ENCODE peak calls at places on chromosomes 11 and 22, in four cellular contexts. N, O, U and R are unnamed samples.

GRCh38 chr22:28229566-28230483 is 310.8 kb upstream of the PITPNB start:
- DNase-seq in U (no peak), N (no peak), O (no peak), R (no peak)

GRCh38 chr11:57182896-57183295 is 1.1 kb downstream of the LRRC55 start:
- DNase-seq in U (no peak), N (no peak), O (no peak), R (no peak)

GRCh38 chr11:32358729-32359128 is 76.6 kb downstream of the WT1 start:
- DNase-seq in U (no peak), N (no peak), O (no peak), R (no peak)

GRCh38 chr11:15967166-15967565 is 389.2 kb downstream of the SOX6 start:
- DNase-seq in N (no peak), U (no peak), O (no peak), R (no peak)

GRCh38 chr11:2177081-2177480 is 5.5 kb upstream of the TH start:
- DNase-seq in O (no peak), U (no peak), N (no peak), R (no peak)

GRCh38 chr11:116851631-116852030 is 14.2 kb upstream of the APOA1 start:
- DNase-seq in N (no peak), O (no peak), U (no peak), R (no peak)

GRCh38 chr11:38612701-38613100 is 2014.7 kb upstream of the RAG2 start:
- DNase-seq in U (no peak), O (no peak), N (no peak), R (no peak)

GRCh38 chr11:17533341-17533740 is 10.9 kb downstream of the USH1C start:
- DNase-seq in N (no peak), U (no peak), O (no peak), R (no peak)

GRCh38 chr11:126355926-126356897 is 726 bp downstream of the ST3GAL4 start:
- DNase-seq in O (no peak), U (peak; percentile 21), N (peak; percentile 71), R (no peak)

GRCh38 chr22:23228503-23228902 is 48.2 kb downstream of the BCR start:
- DNase-seq in N (no peak), O (no peak), U (no peak), R (no peak)

GRCh38 chr22:23232094-23232905 is 52.0 kb downstream of the BCR start:
- DNase-seq in N (no peak), U (no peak), O (no peak), R (no peak)

GRCh38 chr22:23231471-23232093 is 51.3 kb downstream of the BCR start:
- DNase-seq in N (no peak), U (no peak), O (no peak), R (no peak)

GRCh38 chr22:23229646-23230045 is 49.3 kb downstream of the BCR start:
- DNase-seq in O (no peak), U (no peak), N (no peak), R (no peak)

GRCh38 chr22:23230348-23231068 is 50.2 kb downstream of the BCR start:
- DNase-seq in N (peak; percentile 66), U (no peak), O (no peak), R (peak; percentile 64)
- TF ChIP-seq SUZ12 in N (no peak), U (no peak), O (no peak), R (no peak)

GRCh38 chr11:78341841-78342240 is 75.8 kb downstream of the GAB2 start:
- DNase-seq in U (no peak), O (no peak), N (no peak), R (no peak)

GRCh38 chr11:78343303-78343702 is 74.3 kb downstream of the GAB2 start:
- DNase-seq in N (no peak), O (no peak), U (no peak), R (no peak)

GRCh38 chr11:78344114-78344513 is 73.5 kb downstream of the GAB2 start:
- DNase-seq in N (no peak), U (no peak), O (no peak), R (no peak)

GRCh38 chr11:78346799-78347198 is 70.8 kb downstream of the GAB2 start:
- DNase-seq in U (no peak), N (no peak), O (no peak), R (no peak)

GRCh38 chr11:78344676-78345075 is 72.9 kb downstream of the GAB2 start:
- DNase-seq in U (no peak), N (no peak), O (no peak), R (no peak)
- TF ChIP-seq ZNF274 in U (no peak), N (no peak), O (no peak), R (no peak)

GRCh38 chr22:40421941-40422340 is 51.5 kb downstream of the SGSM3 start:
- DNase-seq in U (no peak), N (no peak), O (no peak), R (no peak)
- H3K36me3 ChIP-seq in U (peaks cover 87% of the 10 kb centered on the region), N (peaks cover 7% of the 10 kb centered on the region), O (peaks cover 45% of the 10 kb centered on the region), R (peaks cover 95% of the 10 kb centered on the region)

DNA sequence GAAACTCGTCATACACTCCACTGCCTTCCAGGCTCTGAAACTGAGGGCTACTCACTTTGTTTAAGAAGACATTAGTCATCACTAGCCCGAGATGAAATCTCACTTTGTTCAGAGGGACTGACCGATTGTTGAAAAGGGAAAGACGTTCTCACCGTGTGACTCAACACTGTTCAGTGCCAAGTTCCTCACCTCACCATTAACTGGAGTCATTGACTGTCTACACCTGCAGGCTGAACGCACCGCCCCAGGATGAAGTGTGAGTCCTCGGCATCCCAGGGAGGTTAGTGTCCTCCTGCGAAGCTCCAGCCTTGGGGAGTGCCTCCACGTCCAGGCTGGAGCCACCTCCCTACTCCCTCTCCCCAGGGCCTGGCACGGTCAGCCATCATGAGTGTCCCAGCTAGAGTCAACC is 30.4 kb downstream of the FADD start:
- DNase-seq in O (no peak), N (no peak), U (peak; percentile 58), R (no peak)
- TF ChIP-seq SUZ12 in O (no peak), N (no peak), U (no peak), R (no peak)

GRCh38 chr11:120324932-120325810 is at the start of gene TLCD5:
- DNase-seq in U (peak; percentile 53), N (peak; percentile 91), O (no peak), R (peak; percentile 86)
- TF ChIP-seq ZNF274 in U (no peak), N (no peak), O (no peak), R (no peak)

GRCh38 chr11:75280227-75280671 is 39.7 kb downstream of the TPBGL start:
- DNase-seq in O (peak; percentile 16), U (peak; percentile 54), N (peak; percentile 92), R (peak; percentile 79)
- H3K36me3 ChIP-seq in O (no peaks in the 10 kb centered on the region), U (peaks cover 69% of the 10 kb centered on the region), N (no peaks in the 10 kb centered on the region), R (peaks cover 80% of the 10 kb centered on the region)

DNA sequence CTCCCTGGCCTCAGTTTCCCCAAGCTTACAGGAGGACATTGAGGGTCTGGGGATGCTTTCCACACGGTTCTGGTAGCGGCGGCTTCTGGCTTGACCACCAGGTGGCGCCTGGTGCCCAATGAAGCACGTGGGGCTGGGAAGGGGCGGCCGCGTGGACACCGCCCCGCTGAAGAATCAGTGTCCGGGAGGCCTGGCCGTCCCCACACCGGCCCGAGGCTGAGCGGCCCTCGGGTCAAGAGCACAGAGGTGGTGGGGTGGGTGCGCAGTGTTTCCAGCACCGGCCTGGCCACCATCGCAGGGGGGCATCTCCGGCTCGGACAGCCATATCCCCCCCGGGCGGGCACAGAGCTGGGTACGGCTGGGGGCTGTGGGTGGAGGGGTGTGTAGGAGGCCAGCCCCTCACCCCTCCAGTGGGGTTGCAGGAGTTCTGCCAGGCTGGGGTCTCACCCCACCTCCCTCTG is 27.8 kb upstream of the PPARA start:
- DNase-seq in O (no peak), N (peak; percentile 90), U (peak; percentile 37), R (no peak)
- TF ChIP-seq SUZ12 in O (no peak), N (no peak), U (no peak), R (no peak)

GRCh38 chr11:12179019-12179418 is 68.6 kb downstream of the MICAL2 start:
- DNase-seq in N (peak; percentile 39), U (no peak), O (no peak), R (no peak)
- TF ChIP-seq ZNF274 in N (no peak), U (no peak), O (no peak), R (no peak)

GRCh38 chr11:59659981-59660380 is 8.9 kb downstream of the PATL1 start:
- DNase-seq in N (no peak), O (no peak), U (no peak), R (no peak)

GRCh38 chr11:59654893-59655292 is 13.9 kb downstream of the PATL1 start:
- DNase-seq in O (no peak), N (no peak), U (no peak), R (no peak)

GRCh38 chr11:59658036-59658435 is 10.8 kb downstream of the PATL1 start:
- DNase-seq in N (no peak), O (no peak), U (peak; percentile 7), R (no peak)

DNA sequence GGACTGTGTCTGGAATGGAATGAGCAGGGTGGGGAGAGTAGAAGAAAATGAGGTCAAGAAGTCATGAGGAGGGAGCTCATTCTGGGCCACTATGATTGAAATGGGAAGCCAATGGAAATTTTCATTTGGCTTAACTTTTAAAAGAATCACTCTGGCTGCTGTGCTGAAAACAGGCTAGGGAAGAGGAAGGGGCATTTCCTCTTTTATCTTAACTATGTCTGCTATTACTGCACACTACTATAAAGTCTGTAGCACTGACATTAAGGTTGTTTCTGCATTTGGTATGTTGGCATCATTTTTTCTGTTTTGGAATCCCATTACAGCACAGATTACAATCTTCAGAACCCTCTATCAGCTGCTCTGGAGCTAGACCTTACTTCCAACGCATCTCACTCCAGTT is 8.2 kb downstream of the PATL1 start:
- DNase-seq in O (no peak), N (no peak), U (no peak), R (no peak)
- H3K36me3 ChIP-seq in O (peaks cover 34% of the 10 kb centered on the region), N (peaks cover 7% of the 10 kb centered on the region), U (peaks cover 77% of the 10 kb centered on the region), R (peaks cover 93% of the 10 kb centered on the region)

DNA sequence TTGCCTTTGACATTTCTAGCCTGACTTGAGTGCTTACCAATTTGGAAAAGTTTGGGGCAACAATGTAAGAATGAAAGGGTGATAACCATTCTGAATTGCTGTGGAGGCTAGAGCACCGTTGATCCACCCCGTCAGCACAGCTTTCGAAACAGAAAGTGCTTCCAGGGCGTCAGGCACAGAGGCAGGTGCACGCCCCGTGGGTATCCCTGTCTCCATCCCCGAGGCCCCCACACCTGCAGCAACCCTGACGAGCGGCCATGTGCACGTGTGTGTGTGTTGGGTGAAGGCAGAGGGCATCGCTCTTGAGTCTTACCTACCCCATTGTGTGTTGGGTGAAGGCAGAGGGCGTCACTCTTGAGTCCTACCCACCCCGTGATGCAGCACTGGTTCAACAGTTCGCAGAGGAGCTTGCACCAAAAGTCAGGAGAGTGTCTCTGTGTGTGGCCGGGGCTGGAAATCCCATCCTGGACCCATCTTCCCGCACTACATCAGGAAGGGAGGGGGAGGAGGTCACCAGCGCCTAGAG is 404.5 kb downstream of the BRD1 start:
- DNase-seq in O (no peak), U (no peak), N (no peak), R (no peak)
- TF ChIP-seq SUZ12 in O (no peak), U (no peak), N (no peak), R (no peak)